ENCODE peak calls at places on chromosomes 2 and 18, in four cellular contexts. One of them, this sample, is unnamed.

GRCh38 chr2:172672999-172673726 is 62.5 kb upstream of the RAPGEF4 start:
- DNase-seq in psoas muscle: no peak
- DNase-seq in CD8-positive, alpha-beta T cell: no peak
- DNase-seq in IMR-90: no peak
- DNase-seq in this sample: no peak

GRCh38 chr2:10811552-10811951 is 1.0 kb downstream of the PDIA6 start:
- DNase-seq in psoas muscle: no peak
- DNase-seq in CD8-positive, alpha-beta T cell: no peak
- DNase-seq in IMR-90: no peak
- DNase-seq in this sample: no peak

GRCh38 chr2:221571391-221572179 is 519 bp downstream of the EPHA4 start:
- DNase-seq in psoas muscle: peak; percentile 41
- DNase-seq in CD8-positive, alpha-beta T cell: peak; percentile 18
- DNase-seq in IMR-90: peak; percentile 37
- DNase-seq in this sample: no peak

GRCh38 chr2:86044045-86044444 is 61.6 kb downstream of the POLR1A start:
- DNase-seq in psoas muscle: no peak
- DNase-seq in CD8-positive, alpha-beta T cell: no peak
- DNase-seq in IMR-90: no peak
- DNase-seq in this sample: no peak

GRCh38 chr2:231355802-231356473 is 39.6 kb upstream of the B3GNT7 start:
- DNase-seq in psoas muscle: no peak
- DNase-seq in CD8-positive, alpha-beta T cell: no peak
- DNase-seq in IMR-90: no peak
- DNase-seq in this sample: peak; percentile 64

GRCh38 chr18:31649894-31650719 is 34.3 kb downstream of the B4GALT6 start:
- DNase-seq in psoas muscle: no peak
- DNase-seq in CD8-positive, alpha-beta T cell: no peak
- DNase-seq in IMR-90: no peak
- DNase-seq in this sample: no peak

GRCh38 chr18:27045342-27045741 is 139.8 kb downstream of the CHST9 start:
- DNase-seq in psoas muscle: no peak
- DNase-seq in CD8-positive, alpha-beta T cell: no peak
- DNase-seq in IMR-90: no peak
- DNase-seq in this sample: no peak

GRCh38 chr2:193584001-193584400 is 1389.3 kb upstream of the TMEFF2 start:
- DNase-seq in psoas muscle: no peak
- DNase-seq in CD8-positive, alpha-beta T cell: no peak
- DNase-seq in IMR-90: peak; percentile 0
- DNase-seq in this sample: no peak

GRCh38 chr2:32960238-32960637 is 13.5 kb downstream of the LTBP1 start:
- DNase-seq in psoas muscle: no peak
- DNase-seq in CD8-positive, alpha-beta T cell: no peak
- DNase-seq in IMR-90: no peak
- DNase-seq in this sample: no peak

GRCh38 chr2:16613475-16613874 is 52.2 kb downstream of the CYRIA start:
- DNase-seq in psoas muscle: no peak
- DNase-seq in CD8-positive, alpha-beta T cell: no peak
- DNase-seq in IMR-90: no peak
- DNase-seq in this sample: no peak

GRCh38 chr2:37326285-37326684 is 1.7 kb upstream of the PRKD3 start:
- DNase-seq in psoas muscle: no peak
- DNase-seq in CD8-positive, alpha-beta T cell: no peak
- DNase-seq in IMR-90: peak; percentile 86
- DNase-seq in this sample: peak; percentile 58

GRCh38 chr18:8142131-8142711 is 467.0 kb upstream of the RAB12 start:
- DNase-seq in psoas muscle: no peak
- DNase-seq in CD8-positive, alpha-beta T cell: no peak
- DNase-seq in IMR-90: peak; percentile 72
- DNase-seq in this sample: no peak

GRCh38 chr18:47964086-47964485 is 33.6 kb upstream of the SMAD2 start:
- DNase-seq in psoas muscle: no peak
- DNase-seq in CD8-positive, alpha-beta T cell: no peak
- DNase-seq in IMR-90: no peak
- DNase-seq in this sample: no peak

GRCh38 chr18:55338955-55339662 is 248.9 kb downstream of the TCF4 start:
- DNase-seq in psoas muscle: no peak
- DNase-seq in CD8-positive, alpha-beta T cell: no peak
- DNase-seq in IMR-90: peak; percentile 28
- DNase-seq in this sample: no peak
- H3K4me3 ChIP-seq in psoas muscle: peak overlapping the region; percentile 57
- H3K4me3 ChIP-seq in CD8-positive, alpha-beta T cell: no peak overlapping the region
- H3K4me3 ChIP-seq in IMR-90: no peak overlapping the region
- H3K4me3 ChIP-seq in this sample: no peak overlapping the region

DNA sequence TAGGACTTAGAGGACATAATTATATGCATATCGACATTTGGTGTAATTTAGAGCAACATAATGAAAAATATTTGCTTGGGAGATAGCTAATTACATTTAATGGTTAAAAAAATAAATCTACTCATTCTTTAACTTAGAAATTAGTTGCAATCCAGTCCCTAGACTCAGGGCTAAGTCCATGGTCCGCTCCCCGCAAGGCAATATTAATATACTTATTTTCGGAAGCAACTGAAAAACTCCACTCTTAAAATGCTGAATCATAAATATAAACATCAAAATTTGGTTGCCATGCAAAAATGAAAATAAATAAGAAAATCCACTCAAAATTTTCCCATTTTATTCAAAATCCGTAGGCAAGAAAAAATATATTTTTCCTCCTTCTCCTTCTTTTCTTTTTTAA is 99.7 kb upstream of the CD302 start:
- DNase-seq in psoas muscle: no peak
- DNase-seq in CD8-positive, alpha-beta T cell: no peak
- DNase-seq in IMR-90: no peak
- DNase-seq in this sample: no peak
- H3K4me1 ChIP-seq in psoas muscle: no peaks in the 10 kb centered on the region
- H3K4me1 ChIP-seq in CD8-positive, alpha-beta T cell: no peaks in the 10 kb centered on the region
- H3K4me1 ChIP-seq in IMR-90: no peaks in the 10 kb centered on the region
- H3K4me1 ChIP-seq in this sample: peaks cover 5% of the 10 kb centered on the region

GRCh38 chr2:43138441-43138840 is 88.0 kb downstream of the ZFP36L2 start:
- DNase-seq in psoas muscle: no peak
- DNase-seq in CD8-positive, alpha-beta T cell: no peak
- DNase-seq in IMR-90: no peak
- DNase-seq in this sample: no peak

GRCh38 chr2:43134571-43134889 is 91.9 kb downstream of the ZFP36L2 start:
- DNase-seq in psoas muscle: no peak
- DNase-seq in CD8-positive, alpha-beta T cell: no peak
- DNase-seq in IMR-90: no peak
- DNase-seq in this sample: no peak

GRCh38 chr2:43136011-43136799 is 90.2 kb downstream of the ZFP36L2 start:
- DNase-seq in psoas muscle: no peak
- DNase-seq in CD8-positive, alpha-beta T cell: no peak
- DNase-seq in IMR-90: no peak
- DNase-seq in this sample: no peak

GRCh38 chr2:43135583-43135982 is 90.8 kb downstream of the ZFP36L2 start:
- DNase-seq in psoas muscle: no peak
- DNase-seq in CD8-positive, alpha-beta T cell: no peak
- DNase-seq in IMR-90: no peak
- DNase-seq in this sample: no peak

GRCh38 chr2:43136862-43137261 is 89.5 kb downstream of the ZFP36L2 start:
- DNase-seq in psoas muscle: no peak
- DNase-seq in CD8-positive, alpha-beta T cell: peak; percentile 71
- DNase-seq in IMR-90: no peak
- DNase-seq in this sample: no peak
- H3K4me3 ChIP-seq in psoas muscle: no peak overlapping the region
- H3K4me3 ChIP-seq in CD8-positive, alpha-beta T cell: peak overlapping the region; percentile 3
- H3K4me3 ChIP-seq in IMR-90: no peak overlapping the region
- H3K4me3 ChIP-seq in this sample: no peak overlapping the region

DNA sequence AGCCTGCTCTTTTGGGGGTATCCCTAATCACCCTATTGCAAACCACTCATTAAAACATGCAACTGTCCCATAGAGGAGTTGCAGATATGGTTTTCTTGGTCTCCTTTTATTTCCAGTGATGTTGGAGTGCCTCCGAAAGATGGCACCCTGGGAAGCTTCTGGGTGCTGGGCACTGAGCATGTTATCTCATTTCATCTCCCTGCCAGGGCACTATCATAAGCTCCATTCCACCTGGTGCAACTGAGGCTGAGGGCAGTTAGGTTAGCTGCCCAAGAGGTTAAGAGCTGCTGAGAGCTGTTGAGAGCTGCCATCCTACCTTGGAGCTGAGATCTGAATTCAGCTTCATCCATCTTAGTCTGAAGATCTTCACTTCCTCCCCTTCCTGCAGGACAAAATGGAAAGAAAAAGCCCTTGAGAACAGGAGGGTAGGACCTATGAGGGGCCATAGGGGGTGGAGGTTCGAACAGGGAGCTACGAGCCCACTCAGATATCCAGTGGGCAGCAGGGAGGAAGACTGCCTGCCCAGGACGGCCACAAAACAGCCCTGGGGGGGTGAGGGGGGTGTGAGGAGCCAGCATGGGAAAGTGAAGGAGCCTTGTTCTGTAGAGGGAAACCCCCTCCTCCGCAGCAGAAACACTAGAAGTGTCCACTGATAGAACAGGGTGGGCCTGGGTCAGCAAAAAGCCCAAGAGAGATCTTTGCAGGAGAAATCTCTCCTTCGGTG is 202.5 kb downstream of the ZFP36L2 start:
- DNase-seq in psoas muscle: no peak
- DNase-seq in CD8-positive, alpha-beta T cell: no peak
- DNase-seq in IMR-90: no peak
- DNase-seq in this sample: no peak
- H3K4me1 ChIP-seq in psoas muscle: no peaks in the 10 kb centered on the region
- H3K4me1 ChIP-seq in CD8-positive, alpha-beta T cell: peaks cover 13% of the 10 kb centered on the region
- H3K4me1 ChIP-seq in IMR-90: peaks cover 6% of the 10 kb centered on the region
- H3K4me1 ChIP-seq in this sample: peaks cover 27% of the 10 kb centered on the region

GRCh38 chr2:29117636-29118303 is 2.6 kb downstream of the CLIP4 start:
- DNase-seq in psoas muscle: no peak
- DNase-seq in CD8-positive, alpha-beta T cell: no peak
- DNase-seq in IMR-90: peak; percentile 68
- DNase-seq in this sample: no peak
- H3K4me3 ChIP-seq in psoas muscle: peak overlapping the region; percentile 89
- H3K4me3 ChIP-seq in CD8-positive, alpha-beta T cell: no peak overlapping the region
- H3K4me3 ChIP-seq in IMR-90: no peak overlapping the region
- H3K4me3 ChIP-seq in this sample: no peak overlapping the region

GRCh38 chr2:119487434-119488244 is 36.6 kb downstream of the SCTR start:
- DNase-seq in psoas muscle: no peak
- DNase-seq in CD8-positive, alpha-beta T cell: no peak
- DNase-seq in IMR-90: no peak
- DNase-seq in this sample: no peak

GRCh38 chr2:119486886-119487285 is 37.4 kb downstream of the SCTR start:
- DNase-seq in psoas muscle: no peak
- DNase-seq in CD8-positive, alpha-beta T cell: no peak
- DNase-seq in IMR-90: peak; percentile 16
- DNase-seq in this sample: no peak

GRCh38 chr2:119490106-119490505 is 34.2 kb downstream of the SCTR start:
- DNase-seq in psoas muscle: no peak
- DNase-seq in CD8-positive, alpha-beta T cell: no peak
- DNase-seq in IMR-90: no peak
- DNase-seq in this sample: no peak

GRCh38 chr2:119489232-119489952 is 34.9 kb downstream of the SCTR start:
- DNase-seq in psoas muscle: no peak
- DNase-seq in CD8-positive, alpha-beta T cell: no peak
- DNase-seq in IMR-90: no peak
- DNase-seq in this sample: no peak

GRCh38 chr2:119488245-119489182 is 35.8 kb downstream of the SCTR start:
- DNase-seq in psoas muscle: no peak
- DNase-seq in CD8-positive, alpha-beta T cell: no peak
- DNase-seq in IMR-90: no peak
- DNase-seq in this sample: peak; percentile 36
- H3K4me1 ChIP-seq in psoas muscle: peaks cover 58% of the 10 kb centered on the region
- H3K4me1 ChIP-seq in CD8-positive, alpha-beta T cell: no peaks in the 10 kb centered on the region
- H3K4me1 ChIP-seq in IMR-90: peaks cover 4% of the 10 kb centered on the region
- H3K4me1 ChIP-seq in this sample: peaks cover 57% of the 10 kb centered on the region

GRCh38 chr2:195636890-195637289 is 20.1 kb upstream of the SLC39A10 start:
- DNase-seq in psoas muscle: no peak
- DNase-seq in CD8-positive, alpha-beta T cell: no peak
- DNase-seq in IMR-90: peak; percentile 25
- DNase-seq in this sample: no peak
- H3K4me3 ChIP-seq in psoas muscle: no peak overlapping the region
- H3K4me3 ChIP-seq in CD8-positive, alpha-beta T cell: no peak overlapping the region
- H3K4me3 ChIP-seq in IMR-90: no peak overlapping the region
- H3K4me3 ChIP-seq in this sample: no peak overlapping the region

DNA sequence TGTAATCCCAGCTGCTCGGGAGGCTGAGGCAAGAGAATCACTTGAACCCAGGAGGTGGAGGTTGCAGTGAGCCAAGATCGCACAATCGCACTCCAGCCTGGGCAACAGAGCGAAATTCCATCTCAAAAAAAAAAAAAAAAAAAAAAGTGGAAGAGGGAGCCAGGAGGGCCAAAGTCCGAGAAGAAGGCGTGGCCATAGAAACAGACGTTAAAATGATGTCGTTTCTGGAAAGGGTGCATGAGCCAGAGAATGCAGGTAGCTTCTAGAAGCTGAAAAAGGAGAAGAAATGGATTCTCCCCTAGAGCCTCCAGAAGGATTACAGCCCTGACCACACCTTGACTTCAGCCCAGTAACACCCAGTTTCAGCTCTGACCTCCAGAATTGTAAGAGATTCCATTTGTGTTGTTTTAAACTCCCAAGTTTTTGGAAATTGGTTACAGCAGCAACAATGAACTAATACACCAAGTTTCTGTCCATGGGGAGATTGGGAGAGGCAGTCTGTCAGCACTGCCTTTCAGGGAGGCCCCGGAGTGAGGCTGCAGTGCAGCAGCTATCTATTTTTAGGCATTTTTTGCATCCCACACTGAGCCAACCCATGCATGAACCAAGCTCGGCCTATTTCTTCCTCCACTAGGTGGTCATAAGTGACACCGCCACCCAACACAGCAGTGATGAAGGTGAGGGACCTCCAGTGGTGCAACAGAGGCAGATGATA is 14.2 kb upstream of the TRAF3IP1 start:
- DNase-seq in psoas muscle: no peak
- DNase-seq in CD8-positive, alpha-beta T cell: no peak
- DNase-seq in IMR-90: no peak
- DNase-seq in this sample: no peak
- H3K4me1 ChIP-seq in psoas muscle: no peaks in the 10 kb centered on the region
- H3K4me1 ChIP-seq in CD8-positive, alpha-beta T cell: no peaks in the 10 kb centered on the region
- H3K4me1 ChIP-seq in IMR-90: no peaks in the 10 kb centered on the region
- H3K4me1 ChIP-seq in this sample: no peaks in the 10 kb centered on the region

DNA sequence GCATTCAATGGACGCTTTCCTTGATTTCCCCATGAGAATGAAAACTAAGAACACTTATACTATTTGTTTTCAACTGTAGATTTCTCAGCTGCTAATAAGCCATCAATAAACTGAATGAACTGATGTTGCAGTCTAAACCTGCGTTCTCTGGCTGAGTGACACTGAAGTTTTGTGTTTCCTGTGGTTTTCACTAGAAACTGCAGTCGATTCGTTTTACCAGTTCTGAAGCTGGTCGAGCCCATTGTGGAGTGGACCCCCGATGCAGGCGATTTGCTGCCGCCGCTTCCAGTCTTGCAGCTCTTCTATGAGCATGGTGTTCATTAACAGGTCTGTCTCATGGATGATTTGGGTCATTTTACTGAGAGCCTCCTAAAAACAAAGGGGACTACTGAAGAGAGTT is 50.6 kb upstream of the STAT1 start:
- DNase-seq in psoas muscle: no peak
- DNase-seq in CD8-positive, alpha-beta T cell: peak; percentile 24
- DNase-seq in IMR-90: no peak
- DNase-seq in this sample: no peak
- H3K4me3 ChIP-seq in psoas muscle: no peak overlapping the region
- H3K4me3 ChIP-seq in CD8-positive, alpha-beta T cell: peak overlapping the region; percentile 42
- H3K4me3 ChIP-seq in IMR-90: no peak overlapping the region
- H3K4me3 ChIP-seq in this sample: no peak overlapping the region

This sample was measured in upper lobe of left lung.